ENCODE peak calls at places on chromosomes 1 and 21, in seven cellular contexts. One of them, this sample, is unnamed.

GRCh38 chr1:23446644-23447310 is 22.2 kb upstream of the TCEA3 start:
- DNase-seq in RPMI8226: no peak
- DNase-seq in GM10248: no peak
- DNase-seq in cardiac fibroblast: no peak
- DNase-seq in AG09309: no peak
- DNase-seq in T47D: no peak
- DNase-seq in SJCRH30: no peak
- DNase-seq in this sample: no peak

GRCh38 chr1:246117066-246117791 is 389.9 kb downstream of the SMYD3 start:
- DNase-seq in RPMI8226: peak
- DNase-seq in GM10248: peak
- DNase-seq in cardiac fibroblast: peak
- DNase-seq in AG09309: no peak
- DNase-seq in T47D: peak
- DNase-seq in SJCRH30: peak
- DNase-seq in this sample: no peak

GRCh38 chr1:227776277-227776676 is 39.2 kb upstream of the PRSS38 start:
- DNase-seq in RPMI8226: no peak
- DNase-seq in GM10248: no peak
- DNase-seq in cardiac fibroblast: peak
- DNase-seq in AG09309: no peak
- DNase-seq in T47D: no peak
- DNase-seq in SJCRH30: peak
- DNase-seq in this sample: no peak

GRCh38 chr1:39102537-39103320 is 76.6 kb downstream of the NDUFS5 start:
- DNase-seq in RPMI8226: peak
- DNase-seq in GM10248: peak
- DNase-seq in cardiac fibroblast: peak
- DNase-seq in AG09309: peak
- DNase-seq in T47D: peak
- DNase-seq in SJCRH30: peak
- DNase-seq in this sample: no peak

GRCh38 chr1:205240569-205240968 is 12.8 kb downstream of the TMCC2 start:
- DNase-seq in RPMI8226: no peak
- DNase-seq in GM10248: no peak
- DNase-seq in cardiac fibroblast: no peak
- DNase-seq in AG09309: no peak
- DNase-seq in T47D: no peak
- DNase-seq in SJCRH30: no peak
- DNase-seq in this sample: no peak

GRCh38 chr1:80083892-80084291 is 1077.4 kb upstream of the ADGRL4 start:
- DNase-seq in RPMI8226: no peak
- DNase-seq in GM10248: no peak
- DNase-seq in cardiac fibroblast: no peak
- DNase-seq in AG09309: no peak
- DNase-seq in T47D: peak
- DNase-seq in SJCRH30: no peak
- DNase-seq in this sample: no peak

GRCh38 chr1:51957618-51958017 is 32.9 kb downstream of the RAB3B start:
- DNase-seq in RPMI8226: no peak
- DNase-seq in GM10248: no peak
- DNase-seq in cardiac fibroblast: no peak
- DNase-seq in AG09309: no peak
- DNase-seq in T47D: no peak
- DNase-seq in SJCRH30: no peak
- DNase-seq in this sample: no peak

GRCh38 chr21:34112316-34113033 is 39.1 kb downstream of the MRPS6 start:
- DNase-seq in RPMI8226: no peak
- DNase-seq in GM10248: no peak
- DNase-seq in cardiac fibroblast: no peak
- DNase-seq in AG09309: no peak
- DNase-seq in T47D: no peak
- DNase-seq in SJCRH30: no peak
- DNase-seq in this sample: no peak

GRCh38 chr1:46569909-46570725 is 18.7 kb upstream of the KNCN start:
- DNase-seq in RPMI8226: no peak
- DNase-seq in GM10248: no peak
- DNase-seq in cardiac fibroblast: no peak
- DNase-seq in AG09309: no peak
- DNase-seq in T47D: no peak
- DNase-seq in SJCRH30: no peak
- DNase-seq in this sample: no peak

GRCh38 chr1:36673207-36673606 is 190.5 kb upstream of the CSF3R start:
- DNase-seq in RPMI8226: no peak
- DNase-seq in GM10248: no peak
- DNase-seq in cardiac fibroblast: no peak
- DNase-seq in AG09309: no peak
- DNase-seq in T47D: no peak
- DNase-seq in SJCRH30: no peak
- DNase-seq in this sample: no peak

GRCh38 chr1:215710340-215710971 is 143.4 kb downstream of the KCTD3 start:
- DNase-seq in RPMI8226: peak
- DNase-seq in GM10248: peak
- DNase-seq in cardiac fibroblast: peak
- DNase-seq in AG09309: peak
- DNase-seq in T47D: peak
- DNase-seq in SJCRH30: peak
- DNase-seq in this sample: peak

GRCh38 chr1:96538883-96539282 is 182.7 kb upstream of the PTBP2 start:
- DNase-seq in RPMI8226: no peak
- DNase-seq in GM10248: no peak
- DNase-seq in cardiac fibroblast: peak
- DNase-seq in AG09309: peak
- DNase-seq in T47D: no peak
- DNase-seq in SJCRH30: no peak
- DNase-seq in this sample: no peak

GRCh38 chr21:31351438-31351837 is 7.4 kb upstream of the TIAM1 start:
- DNase-seq in RPMI8226: no peak
- DNase-seq in GM10248: no peak
- DNase-seq in cardiac fibroblast: peak
- DNase-seq in AG09309: no peak
- DNase-seq in T47D: peak
- DNase-seq in SJCRH30: peak
- DNase-seq in this sample: peak

This sample was measured in 8988T.